ENCODE peak calls at places on chromosomes 16 and 17, in four cellular contexts. W is GM12865, T is HFF-Myc, Q is prostate gland. C is an unnamed sample.

GRCh38 chr17:66714046-66715023 is 120.6 kb upstream of the CACNG5 start:
- DNase-seq in Q (no peak), T (no peak), W (peak; percentile 34), C (no peak)

GRCh38 chr16:64089697-64090096 is 1032.2 kb downstream of the CDH11 start:
- DNase-seq in W (peak; percentile 0), Q (no peak), T (peak; percentile 2), C (peak; percentile 42)

GRCh38 chr16:53501216-53501859 is 1.7 kb downstream of the AKTIP start:
- DNase-seq in Q (no peak), T (no peak), W (no peak), C (peak; percentile 44)

GRCh38 chr16:11134722-11135121 is 121.3 kb downstream of the SOCS1 start:
- DNase-seq in W (no peak), Q (no peak), T (no peak), C (no peak)

GRCh38 chr17:43006639-43007551 is at the start of gene IFI35:
- DNase-seq in T (peak; percentile 65), Q (peak; percentile 85), W (peak; percentile 94), C (peak; percentile 94)

GRCh38 chr16:50925758-50926357 is 184.0 kb downstream of the CYLD start:
- DNase-seq in T (no peak), W (no peak), Q (no peak), C (no peak)

GRCh38 chr17:50271173-50271750 is 3.0 kb upstream of the TMEM92 start:
- DNase-seq in T (no peak), W (no peak), Q (no peak), C (no peak)

GRCh38 chr17:14845562-14846335 is 419.4 kb downstream of the PMP22 start:
- DNase-seq in Q (peak; percentile 64), W (no peak), T (no peak), C (peak; percentile 66)

GRCh38 chr17:40516581-40517285 is 15.3 kb upstream of the TNS4 start:
- DNase-seq in W (peak; percentile 83), Q (no peak), T (no peak), C (no peak)

GRCh38 chr16:85586360-85587145 is 26.6 kb upstream of the GSE1 start:
- DNase-seq in Q (no peak), T (no peak), W (no peak), C (no peak)

GRCh38 chr17:19389386-19389785 is 2.4 kb upstream of the MFAP4 start:
- DNase-seq in W (no peak), T (no peak), Q (no peak), C (no peak)

GRCh38 chr17:57104461-57105175 is 19.6 kb downstream of the AKAP1 start:
- DNase-seq in W (no peak), Q (no peak), T (peak; percentile 44), C (no peak)

GRCh38 chr16:74577882-74578366 is 29.0 kb downstream of the GLG1 start:
- DNase-seq in T (peak; percentile 29), W (peak; percentile 34), Q (no peak), C (peak; percentile 58)

GRCh38 chr17:50511058-50511457 is 2.8 kb downstream of the MYCBPAP start:
- DNase-seq in T (no peak), W (peak; percentile 96), Q (no peak), C (peak; percentile 63)

GRCh38 chr17:4276514-4276913 is 12.7 kb upstream of the ANKFY1 start:
- DNase-seq in W (no peak), Q (no peak), T (no peak), C (peak; percentile 53)

GRCh38 chr16:20383106-20384029 is 21.2 kb downstream of the PDILT start:
- DNase-seq in W (peak; percentile 71), Q (peak; percentile 61), T (peak; percentile 21), C (peak; percentile 81)

DNA sequence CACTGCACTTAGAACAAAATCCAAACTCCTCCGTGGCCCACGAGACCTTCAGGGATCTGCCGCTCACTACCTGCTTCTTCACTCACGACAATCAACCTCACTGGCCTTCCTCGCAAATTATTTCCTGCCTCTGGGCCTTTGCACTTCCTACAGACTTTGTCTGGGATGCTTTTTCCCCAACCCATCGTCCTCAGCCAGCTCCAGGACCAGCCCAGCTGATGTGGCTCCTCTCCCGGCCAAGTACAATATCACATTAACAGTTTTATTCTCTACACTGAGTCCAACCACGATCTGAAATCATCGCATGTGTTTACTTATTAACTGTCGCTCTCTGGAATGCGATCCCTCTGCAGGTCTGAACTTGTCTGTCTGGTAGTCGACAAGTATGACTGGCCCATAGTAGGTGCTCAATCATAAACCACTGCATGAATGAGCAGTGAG is 28.0 kb downstream of the RTN4RL1 start:
- DNase-seq in W (no peak), Q (peak; percentile 76), T (no peak), C (no peak)
- TF ChIP-seq CTCF in W (no peak), Q (no peak), T (no peak), C (no peak)

GRCh38 chr17:58334661-58335060 is 6.1 kb upstream of the TSPOAP1 start:
- DNase-seq in Q (no peak), T (no peak), W (peak; percentile 57), C (no peak)

GRCh38 chr17:58337126-58337599 is 8.6 kb upstream of the TSPOAP1 start:
- DNase-seq in T (no peak), Q (no peak), W (peak; percentile 88), C (no peak)

GRCh38 chr17:58336456-58337094 is 8.0 kb upstream of the TSPOAP1 start:
- DNase-seq in Q (no peak), W (peak; percentile 61), T (peak; percentile 53), C (no peak)

GRCh38 chr17:58335061-58335731 is 6.6 kb upstream of the TSPOAP1 start:
- DNase-seq in W (peak; percentile 83), Q (no peak), T (no peak), C (no peak)

GRCh38 chr17:58335779-58336455 is 7.3 kb upstream of the TSPOAP1 start:
- DNase-seq in Q (no peak), W (peak; percentile 93), T (no peak), C (no peak)
- H3K4me3 ChIP-seq in Q (no peak overlapping the region), W (peak overlapping the region; percentile 94), T (no peak overlapping the region), C (no peak overlapping the region)

GRCh38 chr17:79658811-79659207 is 48.0 kb upstream of the RBFOX3 start:
- DNase-seq in T (peak; percentile 11), Q (peak; percentile 4), W (peak; percentile 17), C (peak; percentile 48)
- TF ChIP-seq CTCF in T (peak; percentile 68), Q (no peak), W (peak; percentile 37), C (peak; percentile 61)

GRCh38 chr17:34650361-34650760 is 71.0 kb downstream of the TMEM132E start:
- DNase-seq in W (no peak), Q (no peak), T (no peak), C (no peak)

GRCh38 chr17:34654276-34654675 is 74.9 kb downstream of the TMEM132E start:
- DNase-seq in W (no peak), T (no peak), Q (no peak), C (no peak)

GRCh38 chr17:34652001-34652400 is 72.6 kb downstream of the TMEM132E start:
- DNase-seq in W (no peak), Q (no peak), T (no peak), C (no peak)

GRCh38 chr17:34654871-34655270 is 75.5 kb downstream of the TMEM132E start:
- DNase-seq in W (no peak), Q (no peak), T (no peak), C (no peak)

DNA sequence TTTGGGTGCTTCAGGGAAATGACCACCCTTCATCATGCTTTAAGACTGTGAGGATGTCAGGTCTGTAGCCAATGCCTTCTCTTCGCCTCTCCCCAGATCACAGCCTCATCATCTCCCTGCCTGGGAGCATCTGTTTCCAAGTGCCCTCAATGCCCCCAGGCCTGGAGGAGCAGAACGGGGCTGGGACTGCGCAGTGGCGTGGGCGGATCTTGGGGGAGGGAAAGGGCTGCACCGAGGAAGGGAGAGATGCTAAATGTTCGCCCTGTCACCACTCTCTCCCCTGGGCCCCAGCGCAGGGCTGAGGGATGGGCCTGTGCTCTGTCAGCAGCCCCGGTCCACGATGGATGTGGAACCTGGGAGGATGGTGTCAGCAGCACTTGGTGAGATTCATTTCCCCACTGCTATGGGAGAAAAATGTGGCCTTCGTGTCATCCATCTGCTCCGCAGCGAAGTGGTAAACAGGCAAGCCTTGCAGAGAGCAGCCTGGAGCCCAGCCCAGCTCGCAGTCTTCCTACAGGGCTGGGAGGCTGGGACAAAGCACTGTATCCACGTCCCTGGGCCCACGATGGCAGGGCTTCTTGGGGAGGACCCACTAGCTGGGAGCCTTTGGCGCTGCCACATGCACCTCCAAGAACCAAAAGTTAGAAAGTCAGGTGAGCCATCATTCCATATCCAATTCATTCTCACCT is 72.0 kb downstream of the TMEM132E start:
- DNase-seq in T (no peak), W (no peak), Q (no peak), C (no peak)
- H3K4me3 ChIP-seq in T (no peak overlapping the region), W (no peak overlapping the region), Q (no peak overlapping the region), C (no peak overlapping the region)

GRCh38 chr16:70378869-70379493 is 32.3 kb downstream of the DDX19A start:
- DNase-seq in W (no peak), T (no peak), Q (no peak), C (no peak)

GRCh38 chr16:70380205-70380918 is 33.7 kb downstream of the DDX19A start:
- DNase-seq in Q (peak; percentile 20), T (peak; percentile 47), W (peak; percentile 79), C (peak; percentile 82)

GRCh38 chr16:70381604-70382342 is 35.1 kb downstream of the DDX19A start:
- DNase-seq in T (no peak), W (no peak), Q (no peak), C (no peak)

GRCh38 chr16:70383421-70383960 is 36.8 kb downstream of the DDX19A start:
- DNase-seq in W (no peak), T (no peak), Q (no peak), C (no peak)

GRCh38 chr16:70380919-70381603 is 34.4 kb downstream of the DDX19A start:
- DNase-seq in T (peak; percentile 95), Q (peak; percentile 97), W (peak; percentile 99), C (peak; percentile 98)
- TF ChIP-seq CTCF in T (peak; percentile 33), Q (peak; percentile 13), W (peak; percentile 29), C (peak; percentile 52)

GRCh38 chr17:55433629-55434422 is 12.2 kb upstream of the MMD start:
- DNase-seq in Q (peak; percentile 77), W (no peak), T (peak; percentile 93), C (peak; percentile 97)
- H3K4me3 ChIP-seq in Q (no peak overlapping the region), W (no peak overlapping the region), T (no peak overlapping the region), C (no peak overlapping the region)

GRCh38 chr16:1209081-1209480 is 16.0 kb downstream of the TPSG1 start:
- DNase-seq in W (no peak), T (no peak), Q (no peak), C (no peak)

GRCh38 chr16:1204941-1205340 is 20.1 kb downstream of the TPSG1 start:
- DNase-seq in W (no peak), Q (no peak), T (no peak), C (no peak)

GRCh38 chr16:1206786-1207185 is 18.3 kb downstream of the TPSG1 start:
- DNase-seq in Q (no peak), T (no peak), W (no peak), C (no peak)

GRCh38 chr16:1208239-1208830 is 16.7 kb downstream of the TPSG1 start:
- DNase-seq in T (no peak), Q (no peak), W (peak; percentile 8), C (no peak)

GRCh38 chr16:1206326-1206725 is 18.7 kb downstream of the TPSG1 start:
- DNase-seq in Q (no peak), T (no peak), W (no peak), C (no peak)
- TF ChIP-seq CTCF in Q (no peak), T (no peak), W (no peak), C (no peak)

DNA sequence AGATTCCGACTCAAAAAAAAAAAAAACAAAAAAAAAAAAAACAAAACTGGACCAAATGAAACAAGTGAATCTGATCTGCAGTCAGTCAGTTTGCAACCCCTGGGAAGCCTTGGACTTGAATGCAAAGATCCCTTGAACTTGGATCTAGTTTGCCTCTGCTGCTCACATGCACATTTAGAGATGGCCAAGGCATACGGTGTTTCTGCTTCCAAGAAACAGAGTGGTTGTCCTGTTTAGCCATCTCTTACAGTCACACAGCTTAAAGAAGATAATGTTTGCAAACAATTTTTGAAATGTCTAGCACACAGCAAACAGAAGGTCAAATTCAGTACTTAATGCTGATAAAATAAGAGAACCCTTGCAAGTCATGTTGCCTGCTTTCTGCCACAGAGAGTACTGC is 4.5 kb downstream of the NDE1 start:
- DNase-seq in Q (no peak), W (no peak), T (no peak), C (no peak)
- H3K4me3 ChIP-seq in Q (no peak overlapping the region), W (no peak overlapping the region), T (no peak overlapping the region), C (no peak overlapping the region)

C was measured in choroid plexus epithelial cell.